ENCODE peak calls at places on chromosomes 11 and 22, in nine cellular contexts. Q is esophagus muscularis mucosa, J is spleen, X is transverse colon, A is HepG2, G is breast epithelium, R is K562, U is sigmoid colon, Y is endothelial cell of umbilical vein. T is an unnamed sample.
A peak's percentile ranks its signal among the peaks of the same experiment; 100 is the strongest.

GRCh38 chr22:30537083-30537731 is 9.3 kb downstream of the SEC14L6 start:
- DNase-seq in A (no peak), X (no peak), Y (no peak), G (no peak), J (no peak), U (no peak), R (no peak), Q (no peak), T (no peak)

GRCh38 chr11:16026849-16027248 is 329.5 kb downstream of the SOX6 start:
- DNase-seq in Q (no peak), J (no peak), A (no peak), G (no peak), R (no peak), U (no peak), Y (no peak), X (no peak), T (no peak)

GRCh38 chr11:99631618-99632017 is 610.9 kb downstream of the CNTN5 start:
- DNase-seq in G (no peak), U (no peak), J (no peak), X (no peak), Y (no peak), A (no peak), R (no peak), Q (no peak), T (no peak)

GRCh38 chr22:45129703-45130524 is 33.8 kb upstream of the NUP50 start:
- DNase-seq in Q (no peak), G (no peak), Y (no peak), R (no peak), J (no peak), A (no peak), U (no peak), X (no peak), T (no peak)

GRCh38 chr22:43349636-43350035 is 6.5 kb upstream of the SCUBE1 start:
- DNase-seq in Y (no peak), A (no peak), X (no peak), G (no peak), Q (no peak), R (no peak), U (no peak), J (peak; percentile 22), T (no peak)

GRCh38 chr11:72433455-72434061 is 773 bp downstream of the CLPB start:
- DNase-seq in A (no peak), R (no peak), J (no peak), Q (no peak), U (no peak), G (no peak), Y (peak; percentile 12), X (no peak), T (no peak)

GRCh38 chr11:78605296-78605695 is 30.6 kb upstream of the NARS2 start:
- DNase-seq in J (no peak), Y (no peak), A (no peak), U (no peak), R (no peak), G (no peak), Q (no peak), X (no peak), T (no peak)

GRCh38 chr22:41078975-41079374 is 13.4 kb upstream of the EP300 start:
- DNase-seq in Q (no peak), R (no peak), G (no peak), A (no peak), Y (no peak), J (no peak), U (no peak), X (no peak), T (no peak)

GRCh38 chr11:11486002-11486401 is 133.0 kb upstream of the CSNK2A3 start:
- DNase-seq in Y (no peak), U (no peak), G (no peak), X (peak; percentile 69), J (no peak), A (no peak), R (no peak), Q (no peak), T (no peak)

GRCh38 chr11:12087075-12087775 is 23.2 kb upstream of the MICAL2 start:
- DNase-seq in X (peak; percentile 46), Y (peak; percentile 50), G (no peak), Q (no peak), A (no peak), U (no peak), J (peak; percentile 79), R (no peak), T (no peak)

GRCh38 chr11:120336641-120337132 is 474 bp downstream of the ARHGEF12 start:
- DNase-seq in U (peak; percentile 77), A (no peak), Y (peak; percentile 51), J (no peak), Q (no peak), R (peak; percentile 63), X (peak; percentile 62), G (no peak), T (peak; percentile 41)

GRCh38 chr11:64036081-64037026 is 623 bp downstream of the FLRT1 start:
- DNase-seq in U (peak; percentile 79), Q (no peak), J (no peak), G (no peak), A (no peak), R (peak; percentile 40), X (no peak), Y (no peak), T (no peak)

GRCh38 chr11:10623797-10624761 is 55.6 kb upstream of the LYVE1 start:
- DNase-seq in G (no peak), Q (no peak), R (peak; percentile 67), U (peak; percentile 76), A (peak; percentile 37), Y (no peak), X (peak; percentile 40), J (peak; percentile 77), T (no peak)

GRCh38 chr11:59281177-59281576 is 68.5 kb upstream of the MPEG1 start:
- DNase-seq in A (no peak), Q (peak; percentile 81), G (no peak), R (no peak), J (no peak), Y (no peak), X (no peak), U (no peak), T (no peak)

GRCh38 chr11:134047586-134047999 is 21.3 kb upstream of the JAM3 start:
- DNase-seq in X (peak; percentile 68), R (no peak), J (peak; percentile 59), G (no peak), Y (no peak), U (peak; percentile 95), Q (peak; percentile 97), A (no peak), T (no peak)
- TF ChIP-seq POLR2AphosphoS5 in X (no peak), R (no peak), J (peak; percentile 33), G (no peak), Y (no peak), U (peak; percentile 73), Q (peak; percentile 83), A (no peak), T (peak; percentile 48)

GRCh38 chr22:50342651-50343540 is at the start of gene PPP6R2:
- DNase-seq in A (peak; percentile 40), Y (peak; percentile 44), J (peak; percentile 97), X (peak; percentile 88), G (peak; percentile 73), Q (no peak), R (peak; percentile 81), U (peak; percentile 90), T (peak; percentile 76)
- TF ChIP-seq POLR2A in A (peak; percentile 43), Y (peak; percentile 86), J (no peak), X (no peak), G (no peak), Q (no peak), R (peak; percentile 51), U (no peak), T (peak; percentile 47)

GRCh38 chr11:121894581-121894980 is 221.4 kb downstream of the BLID start:
- DNase-seq in Q (no peak), J (no peak), X (no peak), A (no peak), Y (no peak), U (no peak), G (no peak), R (no peak), T (no peak)

GRCh38 chr11:121901853-121902252 is 214.2 kb downstream of the BLID start:
- DNase-seq in G (no peak), A (no peak), X (no peak), R (no peak), J (no peak), Y (no peak), Q (no peak), U (no peak), T (no peak)

GRCh38 chr11:121895919-121896318 is 220.1 kb downstream of the BLID start:
- DNase-seq in G (no peak), A (no peak), X (no peak), J (no peak), U (no peak), R (no peak), Y (no peak), Q (no peak), T (no peak)

GRCh38 chr11:121899534-121899933 is 216.5 kb downstream of the BLID start:
- DNase-seq in X (no peak), A (no peak), J (no peak), R (no peak), Q (no peak), G (no peak), Y (no peak), U (no peak), T (no peak)

DNA sequence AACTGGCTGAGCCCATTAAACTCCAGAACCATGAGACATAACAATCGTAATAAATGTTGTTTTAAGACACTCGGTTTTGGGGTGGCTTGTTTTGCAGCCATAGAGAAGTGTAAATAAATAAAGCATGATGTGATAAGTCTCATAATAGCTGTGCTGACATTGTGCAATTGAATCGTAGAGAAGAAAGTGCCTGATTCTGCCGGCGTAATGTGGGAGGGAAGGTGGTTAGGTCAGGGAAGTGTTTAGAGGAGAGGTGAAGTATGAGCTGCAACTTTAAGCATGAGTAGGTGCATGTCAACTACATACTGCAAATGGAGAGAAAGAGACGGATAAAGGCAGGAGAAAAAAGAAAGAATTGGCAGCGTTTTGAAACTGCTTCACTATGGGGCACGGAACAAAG is 217.1 kb downstream of the BLID start:
- DNase-seq in A (no peak), G (no peak), Q (no peak), R (no peak), U (no peak), X (no peak), Y (no peak), J (no peak), T (no peak)
- TF ChIP-seq CTCF in A (no peak), G (no peak), Q (no peak), R (no peak), U (no peak), X (no peak), Y (no peak), J (no peak), T (no peak)

GRCh38 chr11:88480217-88480616 is 142.7 kb upstream of the CTSC start:
- DNase-seq in X (no peak), A (no peak), Q (no peak), Y (peak; percentile 86), G (no peak), U (no peak), J (no peak), R (no peak), T (no peak)
- TF ChIP-seq POLR2AphosphoS5 in X (no peak), A (no peak), Q (no peak), Y (no peak), G (no peak), U (peak; percentile 56), J (no peak), R (no peak), T (no peak)

GRCh38 chr11:6604081-6604626 is 580 bp downstream of the ILK start:
- DNase-seq in X (peak; percentile 57), Y (peak; percentile 79), U (peak; percentile 79), J (peak; percentile 89), R (peak; percentile 81), A (peak; percentile 64), G (no peak), Q (peak; percentile 92), T (peak; percentile 35)
- TF ChIP-seq POLR2A in X (peak; percentile 32), Y (no peak), U (peak; percentile 26), J (no peak), R (no peak), A (peak; percentile 37), G (no peak), Q (no peak), T (no peak)